ENCODE peak calls at places on chromosomes 2 and 18, in four cellular contexts. J, V, B and C are unnamed samples.

GRCh38 chr2:15112216-15112615 is 448.9 kb downstream of the NBAS start:
- DNase-seq in J (no peak), V (peak), B (no peak), C (no peak)

GRCh38 chr2:73036779-73037165 is 34.7 kb downstream of the SFXN5 start:
- DNase-seq in J (no peak), V (no peak), B (no peak), C (no peak)

GRCh38 chr18:28582724-28583123 is 405.8 kb upstream of the CDH2 start:
- DNase-seq in J (no peak), V (no peak), B (no peak), C (no peak)

GRCh38 chr2:85768713-85769112 is 14.9 kb downstream of the ATOH8 start:
- DNase-seq in J (peak), V (no peak), B (no peak), C (no peak)

GRCh38 chr18:41096504-41096903 is 858.5 kb upstream of the PIK3C3 start:
- DNase-seq in J (peak), V (peak), B (no peak), C (peak)

GRCh38 chr2:73828389-73828817 is 358 bp upstream of the STAMBP start:
- DNase-seq in J (no peak), V (no peak), B (no peak), C (no peak)

GRCh38 chr2:186308347-186308746 is 177.7 kb upstream of the ZC3H15 start:
- DNase-seq in J (no peak), V (peak), B (no peak), C (peak)

GRCh38 chr2:119683717-119684443 is 4.9 kb downstream of the TMEM177 start:
- DNase-seq in J (no peak), V (peak), B (no peak), C (no peak)

GRCh38 chr18:79888016-79888415 is 63.4 kb downstream of the SLC66A2 start:
- DNase-seq in J (no peak), V (no peak), B (no peak), C (no peak)